ENCODE peak calls at places on chromosomes 5 and 9, in seven cellular contexts. One of them, this sample, is unnamed.

GRCh38 chr5:78277715-78278114 is 16.8 kb downstream of the AP3B1 start:
- DNase-seq in cardiac fibroblast: no peak
- DNase-seq in IMR-90: no peak
- DNase-seq in prostate gland: no peak
- DNase-seq in Peyer's patch: no peak
- DNase-seq in fibroblast of pulmonary artery: no peak
- DNase-seq in fibroblast of the aortic adventitia: no peak
- DNase-seq in this sample: no peak

GRCh38 chr5:143679777-143680176 is 132.2 kb upstream of the HMHB1 start:
- DNase-seq in IMR-90: peak; percentile 56
- DNase-seq in fibroblast of the aortic adventitia: no peak
- DNase-seq in prostate gland: no peak
- DNase-seq in cardiac fibroblast: peak; percentile 66
- DNase-seq in Peyer's patch: no peak
- DNase-seq in fibroblast of pulmonary artery: peak; percentile 6
- DNase-seq in this sample: peak; percentile 43

GRCh38 chr5:132640613-132641012 is 17.4 kb upstream of the IL13 start:
- DNase-seq in fibroblast of pulmonary artery: no peak
- DNase-seq in prostate gland: no peak
- DNase-seq in fibroblast of the aortic adventitia: no peak
- DNase-seq in IMR-90: no peak
- DNase-seq in Peyer's patch: no peak
- DNase-seq in cardiac fibroblast: no peak
- DNase-seq in this sample: no peak

GRCh38 chr5:57650360-57651069 is 167.9 kb upstream of the ACTBL2 start:
- DNase-seq in fibroblast of the aortic adventitia: peak; percentile 57
- DNase-seq in Peyer's patch: no peak
- DNase-seq in cardiac fibroblast: peak; percentile 74
- DNase-seq in prostate gland: peak; percentile 8
- DNase-seq in IMR-90: peak; percentile 53
- DNase-seq in fibroblast of pulmonary artery: peak; percentile 75
- DNase-seq in this sample: peak; percentile 70

GRCh38 chr9:37415011-37415719 is 7.3 kb upstream of the GRHPR start:
- DNase-seq in fibroblast of the aortic adventitia: peak; percentile 87
- DNase-seq in IMR-90: peak; percentile 73
- DNase-seq in fibroblast of pulmonary artery: peak; percentile 82
- DNase-seq in Peyer's patch: peak; percentile 68
- DNase-seq in prostate gland: peak; percentile 56
- DNase-seq in cardiac fibroblast: peak; percentile 81
- DNase-seq in this sample: peak; percentile 87

GRCh38 chr5:41656597-41656996 is 146.2 kb upstream of the PLCXD3 start:
- DNase-seq in cardiac fibroblast: no peak
- DNase-seq in fibroblast of the aortic adventitia: no peak
- DNase-seq in IMR-90: no peak
- DNase-seq in Peyer's patch: no peak
- DNase-seq in fibroblast of pulmonary artery: no peak
- DNase-seq in prostate gland: no peak
- DNase-seq in this sample: no peak

GRCh38 chr9:16515207-16515606 is 355.3 kb downstream of the BNC2 start:
- DNase-seq in fibroblast of the aortic adventitia: no peak
- DNase-seq in cardiac fibroblast: no peak
- DNase-seq in fibroblast of pulmonary artery: no peak
- DNase-seq in IMR-90: peak; percentile 25
- DNase-seq in Peyer's patch: no peak
- DNase-seq in prostate gland: no peak
- DNase-seq in this sample: no peak

GRCh38 chr9:98931543-98931942 is 12.2 kb upstream of the COL15A1 start:
- DNase-seq in Peyer's patch: no peak
- DNase-seq in fibroblast of the aortic adventitia: no peak
- DNase-seq in cardiac fibroblast: no peak
- DNase-seq in fibroblast of pulmonary artery: no peak
- DNase-seq in prostate gland: no peak
- DNase-seq in IMR-90: no peak
- DNase-seq in this sample: no peak

GRCh38 chr9:93669958-93670207 is 93.5 kb downstream of the PHF2 start:
- DNase-seq in Peyer's patch: peak; percentile 3
- DNase-seq in fibroblast of pulmonary artery: no peak
- DNase-seq in cardiac fibroblast: no peak
- DNase-seq in prostate gland: no peak
- DNase-seq in fibroblast of the aortic adventitia: no peak
- DNase-seq in IMR-90: no peak
- DNase-seq in this sample: no peak

GRCh38 chr5:953535-954449 is 54.8 kb upstream of the NKD2 start:
- DNase-seq in fibroblast of the aortic adventitia: no peak
- DNase-seq in prostate gland: no peak
- DNase-seq in cardiac fibroblast: no peak
- DNase-seq in IMR-90: no peak
- DNase-seq in Peyer's patch: no peak
- DNase-seq in fibroblast of pulmonary artery: no peak
- DNase-seq in this sample: no peak

GRCh38 chr9:128470560-128470959 is 14.8 kb downstream of the ODF2 start:
- DNase-seq in Peyer's patch: no peak
- DNase-seq in cardiac fibroblast: peak; percentile 76
- DNase-seq in fibroblast of the aortic adventitia: peak; percentile 73
- DNase-seq in prostate gland: no peak
- DNase-seq in IMR-90: peak; percentile 50
- DNase-seq in fibroblast of pulmonary artery: peak; percentile 73
- DNase-seq in this sample: peak; percentile 87

GRCh38 chr9:89593776-89594427 is 10.9 kb upstream of the GADD45G start:
- DNase-seq in prostate gland: no peak
- DNase-seq in IMR-90: peak; percentile 7
- DNase-seq in fibroblast of pulmonary artery: peak; percentile 46
- DNase-seq in Peyer's patch: peak; percentile 57
- DNase-seq in fibroblast of the aortic adventitia: peak; percentile 22
- DNase-seq in cardiac fibroblast: peak; percentile 37
- DNase-seq in this sample: no peak

GRCh38 chr9:93110400-93110855 is 14.4 kb downstream of the CARD19 start:
- DNase-seq in Peyer's patch: no peak
- DNase-seq in IMR-90: no peak
- DNase-seq in fibroblast of pulmonary artery: no peak
- DNase-seq in fibroblast of the aortic adventitia: no peak
- DNase-seq in prostate gland: no peak
- DNase-seq in cardiac fibroblast: no peak
- DNase-seq in this sample: no peak

GRCh38 chr5:102799017-102799416 is 43.9 kb downstream of the PAM start:
- DNase-seq in Peyer's patch: no peak
- DNase-seq in IMR-90: no peak
- DNase-seq in fibroblast of pulmonary artery: peak; percentile 51
- DNase-seq in fibroblast of the aortic adventitia: peak; percentile 65
- DNase-seq in cardiac fibroblast: peak; percentile 76
- DNase-seq in prostate gland: no peak
- DNase-seq in this sample: peak; percentile 64

GRCh38 chr9:130186839-130187522 is 14.8 kb downstream of the NCS1 start:
- DNase-seq in IMR-90: peak; percentile 55
- DNase-seq in Peyer's patch: no peak
- DNase-seq in prostate gland: no peak
- DNase-seq in cardiac fibroblast: peak; percentile 47
- DNase-seq in fibroblast of pulmonary artery: peak; percentile 42
- DNase-seq in fibroblast of the aortic adventitia: peak; percentile 43
- DNase-seq in this sample: peak; percentile 68

GRCh38 chr9:133199648-133200321 is 9.3 kb downstream of the OBP2B start:
- DNase-seq in IMR-90: no peak
- DNase-seq in cardiac fibroblast: peak; percentile 4
- DNase-seq in fibroblast of pulmonary artery: no peak
- DNase-seq in fibroblast of the aortic adventitia: no peak
- DNase-seq in Peyer's patch: no peak
- DNase-seq in prostate gland: no peak
- DNase-seq in this sample: peak; percentile 9

GRCh38 chr5:168778536-168778935 is 199.4 kb upstream of the PANK3 start:
- DNase-seq in Peyer's patch: no peak
- DNase-seq in prostate gland: no peak
- DNase-seq in fibroblast of pulmonary artery: no peak
- DNase-seq in cardiac fibroblast: no peak
- DNase-seq in IMR-90: no peak
- DNase-seq in fibroblast of the aortic adventitia: no peak
- DNase-seq in this sample: no peak

GRCh38 chr5:174424219-174425053 is 299.9 kb upstream of the MSX2 start:
- DNase-seq in Peyer's patch: no peak
- DNase-seq in cardiac fibroblast: no peak
- DNase-seq in prostate gland: no peak
- DNase-seq in fibroblast of the aortic adventitia: no peak
- DNase-seq in IMR-90: no peak
- DNase-seq in fibroblast of pulmonary artery: no peak
- DNase-seq in this sample: no peak

GRCh38 chr5:83563631-83564030 is 92.1 kb downstream of the VCAN start:
- DNase-seq in fibroblast of the aortic adventitia: no peak
- DNase-seq in fibroblast of pulmonary artery: no peak
- DNase-seq in prostate gland: no peak
- DNase-seq in cardiac fibroblast: no peak
- DNase-seq in IMR-90: no peak
- DNase-seq in Peyer's patch: no peak
- DNase-seq in this sample: no peak

GRCh38 chr5:158466196-158466595 is 607.3 kb upstream of the CLINT1 start:
- DNase-seq in fibroblast of pulmonary artery: no peak
- DNase-seq in fibroblast of the aortic adventitia: no peak
- DNase-seq in cardiac fibroblast: no peak
- DNase-seq in prostate gland: no peak
- DNase-seq in Peyer's patch: no peak
- DNase-seq in IMR-90: no peak
- DNase-seq in this sample: no peak

GRCh38 chr9:130981002-130981760 is 27.8 kb upstream of the LAMC3 start:
- DNase-seq in fibroblast of the aortic adventitia: no peak
- DNase-seq in IMR-90: no peak
- DNase-seq in fibroblast of pulmonary artery: no peak
- DNase-seq in Peyer's patch: no peak
- DNase-seq in prostate gland: no peak
- DNase-seq in cardiac fibroblast: no peak
- DNase-seq in this sample: no peak

GRCh38 chr5:42756630-42757601 is at the start of gene CCDC152:
- DNase-seq in prostate gland: no peak
- DNase-seq in cardiac fibroblast: peak; percentile 27
- DNase-seq in IMR-90: peak; percentile 3
- DNase-seq in Peyer's patch: no peak
- DNase-seq in fibroblast of the aortic adventitia: peak; percentile 39
- DNase-seq in fibroblast of pulmonary artery: peak; percentile 17
- DNase-seq in this sample: peak; percentile 43
- H3K4me3 ChIP-seq in prostate gland: no peak within 1 kb of the TSS
- H3K4me3 ChIP-seq in cardiac fibroblast: peak within 1 kb of the TSS; percentile 41
- H3K4me3 ChIP-seq in IMR-90: peak within 1 kb of the TSS; percentile 33
- H3K4me3 ChIP-seq in Peyer's patch: peak within 1 kb of the TSS; percentile 25
- H3K4me3 ChIP-seq in fibroblast of the aortic adventitia: peak within 1 kb of the TSS; percentile 67
- H3K4me3 ChIP-seq in fibroblast of pulmonary artery: peak within 1 kb of the TSS; percentile 43
- H3K4me3 ChIP-seq in this sample: peak within 1 kb of the TSS; percentile 58

GRCh38 chr9:2195211-2195610 is 180.1 kb downstream of the SMARCA2 start:
- DNase-seq in IMR-90: no peak
- DNase-seq in fibroblast of the aortic adventitia: no peak
- DNase-seq in cardiac fibroblast: no peak
- DNase-seq in fibroblast of pulmonary artery: no peak
- DNase-seq in prostate gland: no peak
- DNase-seq in Peyer's patch: no peak
- DNase-seq in this sample: no peak

GRCh38 chr9:2192356-2192979 is 177.3 kb downstream of the SMARCA2 start:
- DNase-seq in prostate gland: no peak
- DNase-seq in Peyer's patch: no peak
- DNase-seq in fibroblast of pulmonary artery: peak; percentile 16
- DNase-seq in fibroblast of the aortic adventitia: no peak
- DNase-seq in cardiac fibroblast: peak; percentile 18
- DNase-seq in IMR-90: peak; percentile 13
- DNase-seq in this sample: no peak

GRCh38 chr9:2198956-2199635 is 183.9 kb downstream of the SMARCA2 start:
- DNase-seq in fibroblast of the aortic adventitia: no peak
- DNase-seq in IMR-90: no peak
- DNase-seq in prostate gland: no peak
- DNase-seq in fibroblast of pulmonary artery: no peak
- DNase-seq in Peyer's patch: no peak
- DNase-seq in cardiac fibroblast: no peak
- DNase-seq in this sample: no peak

GRCh38 chr9:2193565-2193964 is 178.4 kb downstream of the SMARCA2 start:
- DNase-seq in Peyer's patch: no peak
- DNase-seq in fibroblast of pulmonary artery: no peak
- DNase-seq in fibroblast of the aortic adventitia: no peak
- DNase-seq in IMR-90: no peak
- DNase-seq in cardiac fibroblast: no peak
- DNase-seq in prostate gland: no peak
- DNase-seq in this sample: no peak
- TF ChIP-seq CTCF in Peyer's patch: no peak
- TF ChIP-seq CTCF in fibroblast of pulmonary artery: no peak
- TF ChIP-seq CTCF in fibroblast of the aortic adventitia: no peak
- TF ChIP-seq CTCF in IMR-90: no peak
- TF ChIP-seq CTCF in cardiac fibroblast: no peak
- TF ChIP-seq CTCF in prostate gland: no peak
- TF ChIP-seq CTCF in this sample: no peak

DNA sequence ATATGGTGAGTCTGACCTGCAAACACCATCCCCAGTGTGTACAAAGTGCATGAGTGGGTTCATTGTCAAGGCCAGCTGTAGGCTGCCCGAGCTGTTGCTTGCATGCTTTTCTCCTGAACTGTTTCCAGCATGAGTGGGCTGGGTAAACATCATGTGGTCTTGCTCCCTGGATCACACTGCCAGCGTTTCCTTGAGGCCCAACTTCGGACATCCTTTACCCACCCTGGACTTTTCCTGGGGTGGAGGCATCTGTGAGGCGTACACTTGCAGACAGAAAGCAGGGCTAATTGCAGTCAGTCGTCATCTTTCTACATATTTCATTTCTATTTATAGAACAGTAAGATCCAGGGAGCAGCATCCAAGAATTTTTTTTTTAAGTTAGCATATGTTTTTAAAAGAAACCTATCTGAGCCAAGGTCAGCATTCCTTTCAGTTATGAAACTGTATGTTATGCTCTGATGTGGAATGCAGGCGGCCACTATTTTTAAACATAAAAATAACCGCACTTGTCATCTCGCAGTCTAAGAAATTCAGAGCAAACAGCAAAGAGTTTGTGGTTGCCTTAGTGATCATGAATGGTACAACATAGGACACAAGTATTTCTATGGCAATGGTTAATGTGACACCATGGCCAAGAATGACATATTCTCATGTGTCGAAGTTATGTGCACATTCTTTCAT is 106.5 kb upstream of the DMRT1 start:
- DNase-seq in IMR-90: peak; percentile 97
- DNase-seq in fibroblast of the aortic adventitia: peak; percentile 98
- DNase-seq in Peyer's patch: no peak
- DNase-seq in fibroblast of pulmonary artery: peak; percentile 96
- DNase-seq in cardiac fibroblast: peak; percentile 97
- DNase-seq in prostate gland: no peak
- DNase-seq in this sample: peak; percentile 99
- H3K4me3 ChIP-seq in IMR-90: no peak overlapping the region
- H3K4me3 ChIP-seq in fibroblast of the aortic adventitia: no peak overlapping the region
- H3K4me3 ChIP-seq in Peyer's patch: no peak overlapping the region
- H3K4me3 ChIP-seq in fibroblast of pulmonary artery: no peak overlapping the region
- H3K4me3 ChIP-seq in cardiac fibroblast: no peak overlapping the region
- H3K4me3 ChIP-seq in prostate gland: no peak overlapping the region
- H3K4me3 ChIP-seq in this sample: no peak overlapping the region

DNA sequence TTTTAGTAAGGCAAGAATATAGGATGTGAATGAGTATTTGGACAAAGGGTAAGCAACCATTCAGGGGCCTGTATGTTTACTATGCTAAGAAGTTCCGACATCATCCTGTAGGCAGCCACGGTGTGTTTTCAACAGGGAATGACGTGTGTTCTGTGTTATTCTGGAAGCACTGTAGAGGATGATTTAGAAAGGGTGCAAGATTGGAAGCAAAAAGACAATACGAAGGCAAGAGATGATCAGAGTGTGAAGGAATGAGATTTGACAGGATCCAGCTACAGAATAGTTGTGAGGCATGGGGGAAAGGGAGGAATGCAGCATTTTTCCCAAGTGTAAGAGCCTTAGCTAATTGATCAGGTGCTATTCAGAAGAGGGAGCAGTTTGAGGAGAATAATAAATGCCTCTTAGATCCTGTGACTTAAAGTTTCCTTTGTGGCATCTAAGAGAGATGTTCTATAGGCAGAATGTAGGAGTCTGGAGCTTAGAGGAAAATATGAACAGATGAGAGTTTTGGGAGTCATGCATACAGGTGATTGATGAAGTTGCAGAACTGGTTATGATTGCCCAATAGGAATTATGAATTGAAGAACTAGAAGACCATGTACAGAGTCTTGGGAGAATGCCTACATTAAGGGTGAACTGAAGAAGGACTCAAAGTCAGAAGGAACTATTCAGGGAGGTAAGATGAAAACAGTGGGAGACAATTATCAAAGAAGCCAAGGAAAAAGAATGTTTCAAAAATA is 2.5 kb downstream of the SMC5 start:
- DNase-seq in cardiac fibroblast: peak; percentile 21
- DNase-seq in Peyer's patch: no peak
- DNase-seq in fibroblast of pulmonary artery: no peak
- DNase-seq in fibroblast of the aortic adventitia: no peak
- DNase-seq in IMR-90: peak; percentile 21
- DNase-seq in prostate gland: no peak
- DNase-seq in this sample: no peak
- TF ChIP-seq CTCF in cardiac fibroblast: no peak
- TF ChIP-seq CTCF in Peyer's patch: no peak
- TF ChIP-seq CTCF in fibroblast of pulmonary artery: no peak
- TF ChIP-seq CTCF in fibroblast of the aortic adventitia: no peak
- TF ChIP-seq CTCF in IMR-90: no peak
- TF ChIP-seq CTCF in prostate gland: no peak
- TF ChIP-seq CTCF in this sample: no peak

This sample was measured in AG10803.